ENCODE peak calls at places on chromosomes 3 and 15, in nine cellular contexts. N is HCT116, B is body of pancreas, J is heart left ventricle, W is GM12891, E is GM12892, G is A549, L is ovary, P is transverse colon. R is an unnamed sample.

GRCh38 chr3:113096158-113096893 is 105.5 kb downstream of the GTPBP8 start:
- DNase-seq in N (no peak), B (no peak), J (no peak), W (no peak), E (no peak), G (no peak), L (no peak), P (no peak), R (no peak)

GRCh38 chr3:11452988-11453847 is 181.0 kb downstream of the ATG7 start:
- DNase-seq in N (no peak), B (no peak), J (peak), W (no peak), E (no peak), G (no peak), L (no peak), P (no peak), R (peak)

GRCh38 chr3:182618085-182618732 is 175.1 kb upstream of the ATP11B start:
- DNase-seq in N (no peak), B (no peak), J (no peak), W (no peak), E (no peak), G (peak), L (no peak), P (no peak), R (no peak)

GRCh38 chr15:58212909-58213526 is 74.8 kb downstream of the AQP9 start:
- DNase-seq in N (no peak), B (no peak), J (no peak), W (no peak), E (no peak), G (peak), L (no peak), P (no peak), R (no peak)

GRCh38 chr3:18111702-18112311 is 313.3 kb downstream of the SATB1 start:
- DNase-seq in N (peak), B (no peak), J (no peak), W (peak), E (no peak), G (no peak), L (no peak), P (no peak), R (peak)

GRCh38 chr15:25090073-25090733 is 135.4 kb downstream of the SNRPN start:
- DNase-seq in N (no peak), B (no peak), J (no peak), W (no peak), E (no peak), G (no peak), L (no peak), P (no peak), R (no peak)

GRCh38 chr3:149038322-149038721 is 47.0 kb downstream of the GYG1 start:
- DNase-seq in N (no peak), B (no peak), J (no peak), W (no peak), E (no peak), G (no peak), L (no peak), P (no peak), R (no peak)

GRCh38 chr15:77864211-77865105 is 213.1 kb downstream of the TBC1D2B start:
- DNase-seq in N (no peak), B (no peak), J (peak), W (no peak), E (no peak), G (no peak), L (no peak), P (peak), R (no peak)

GRCh38 chr3:42185044-42185443 is 80.9 kb downstream of the CCK start:
- DNase-seq in N (no peak), B (no peak), J (no peak), W (no peak), E (no peak), G (no peak), L (no peak), P (peak), R (peak)

GRCh38 chr3:4462641-4463040 is 4.4 kb downstream of the SUMF1 start:
- DNase-seq in N (no peak), B (no peak), J (no peak), W (no peak), E (no peak), G (no peak), L (no peak), P (no peak), R (no peak)

GRCh38 chr3:4467522-4467867 is 426 bp upstream of the SUMF1 start:
- DNase-seq in N (no peak), B (no peak), J (no peak), W (no peak), E (no peak), G (no peak), L (no peak), P (no peak), R (no peak)

GRCh38 chr3:4471907-4472306 is 4.8 kb upstream of the SUMF1 start:
- DNase-seq in N (no peak), B (peak), J (no peak), W (no peak), E (no peak), G (no peak), L (no peak), P (no peak), R (no peak)

GRCh38 chr3:4464579-4464978 is 2.5 kb downstream of the SUMF1 start:
- DNase-seq in N (no peak), B (no peak), J (no peak), W (no peak), E (no peak), G (no peak), L (no peak), P (no peak), R (no peak)

GRCh38 chr3:4466783-4467521 is at the start of gene SUMF1:
- DNase-seq in N (peak), B (peak), J (peak), W (peak), E (peak), G (peak), L (peak), P (peak), R (peak)
- TF ChIP-seq POLR2A in N (peak), B (peak), J (peak), W (peak), E (peak), G (peak), L (peak), P (peak), R (peak)

GRCh38 chr3:128075516-128076464 is 23.6 kb downstream of the SEC61A1 start:
- DNase-seq in N (peak), B (peak), J (peak), W (peak), E (peak), G (peak), L (peak), P (peak), R (no peak)
- TF ChIP-seq POLR2A in N (no peak), B (no peak), J (peak), W (no peak), E (no peak), G (no peak), L (no peak), P (no peak), R (no peak)

DNA sequence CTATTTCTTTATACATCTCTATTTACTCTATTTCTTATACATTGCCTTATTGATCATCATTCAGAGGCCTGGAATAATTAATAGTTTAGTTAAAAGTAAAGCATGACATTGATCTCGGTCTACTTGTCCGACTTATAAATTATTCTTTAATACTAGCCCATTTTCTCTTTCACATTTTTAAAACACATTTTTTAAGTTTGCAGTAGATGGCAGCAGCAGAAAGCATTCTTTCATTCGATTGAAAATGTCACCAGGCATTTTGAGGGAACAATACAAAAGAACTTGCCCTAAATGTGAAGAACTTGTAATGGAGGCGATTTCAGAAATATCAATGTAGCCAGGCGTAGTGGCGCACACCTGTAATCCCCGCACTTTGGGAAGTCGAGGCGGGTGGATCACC is 15.5 kb upstream of the MAP3K13 start:
- DNase-seq in N (no peak), B (no peak), J (no peak), W (no peak), E (no peak), G (no peak), L (no peak), P (no peak), R (no peak)
- TF ChIP-seq POLR2A in N (no peak), B (no peak), J (no peak), W (no peak), E (no peak), G (no peak), L (no peak), P (no peak), R (no peak)

GRCh38 chr15:60374628-60375081 is 23.1 kb downstream of the ANXA2 start:
- DNase-seq in N (peak), B (peak), J (no peak), W (no peak), E (no peak), G (peak), L (no peak), P (no peak), R (peak)
- TF ChIP-seq POLR2A in N (no peak), B (no peak), J (no peak), W (no peak), E (no peak), G (no peak), L (no peak), P (no peak), R (no peak)

GRCh38 chr15:99251436-99251821 is at the start of gene LRRC28:
- DNase-seq in N (no peak), B (no peak), J (no peak), W (no peak), E (no peak), G (no peak), L (no peak), P (no peak), R (peak)
- TF ChIP-seq POLR2A in N (peak), B (peak), J (peak), W (no peak), E (peak), G (peak), L (peak), P (peak), R (peak)

DNA sequence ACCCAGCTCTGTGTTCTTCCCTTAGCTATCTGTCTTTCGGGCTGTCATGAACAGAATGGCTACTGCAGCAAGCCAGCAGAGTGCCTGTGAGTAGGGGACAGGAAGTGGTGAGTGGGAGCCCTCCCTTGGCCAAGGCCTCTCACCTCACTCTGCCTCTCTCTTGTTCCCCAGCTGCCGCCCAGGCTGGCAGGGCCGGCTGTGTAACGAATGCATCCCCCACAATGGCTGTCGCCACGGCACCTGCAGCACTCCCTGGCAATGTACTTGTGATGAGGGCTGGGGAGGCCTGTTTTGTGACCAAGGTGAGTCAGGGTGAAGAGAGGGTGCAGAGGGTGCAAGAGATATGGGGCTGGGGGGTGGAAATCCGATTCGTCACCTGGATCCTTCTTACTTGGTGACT is 3.0 kb downstream of the DLL4 start:
- DNase-seq in N (no peak), B (no peak), J (no peak), W (no peak), E (no peak), G (no peak), L (no peak), P (peak), R (no peak)
- TF ChIP-seq POLR2A in N (no peak), B (no peak), J (no peak), W (no peak), E (no peak), G (no peak), L (no peak), P (peak), R (no peak)

GRCh38 chr3:115783938-115784738 is 160.8 kb downstream of the GAP43 start:
- DNase-seq in N (peak), B (peak), J (peak), W (peak), E (peak), G (peak), L (peak), P (peak), R (peak)

GRCh38 chr3:115785782-115786181 is 162.5 kb downstream of the GAP43 start:
- DNase-seq in N (no peak), B (no peak), J (no peak), W (no peak), E (no peak), G (no peak), L (no peak), P (no peak), R (no peak)

GRCh38 chr3:115787818-115788217 is 164.5 kb downstream of the GAP43 start:
- DNase-seq in N (no peak), B (no peak), J (no peak), W (no peak), E (no peak), G (no peak), L (no peak), P (no peak), R (no peak)

GRCh38 chr3:115788921-115789470 is 165.7 kb downstream of the GAP43 start:
- DNase-seq in N (peak), B (no peak), J (no peak), W (no peak), E (no peak), G (peak), L (no peak), P (no peak), R (peak)

GRCh38 chr3:115784739-115785571 is 161.6 kb downstream of the GAP43 start:
- DNase-seq in N (no peak), B (no peak), J (no peak), W (no peak), E (no peak), G (no peak), L (no peak), P (no peak), R (no peak)
- TF ChIP-seq POLR2A in N (no peak), B (no peak), J (no peak), W (no peak), E (no peak), G (no peak), L (no peak), P (no peak), R (no peak)

GRCh38 chr15:51117270-51117669 is 22.6 kb upstream of the TNFAIP8L3 start:
- DNase-seq in N (no peak), B (no peak), J (no peak), W (no peak), E (no peak), G (no peak), L (no peak), P (no peak), R (no peak)

GRCh38 chr15:51126842-51127241 is 32.1 kb upstream of the TNFAIP8L3 start:
- DNase-seq in N (no peak), B (no peak), J (no peak), W (no peak), E (no peak), G (no peak), L (no peak), P (no peak), R (no peak)

GRCh38 chr15:51121631-51122225 is 27.0 kb upstream of the TNFAIP8L3 start:
- DNase-seq in N (no peak), B (no peak), J (no peak), W (no peak), E (no peak), G (no peak), L (no peak), P (no peak), R (no peak)

GRCh38 chr15:51119120-51119519 is 24.4 kb upstream of the TNFAIP8L3 start:
- DNase-seq in N (no peak), B (no peak), J (no peak), W (no peak), E (no peak), G (no peak), L (no peak), P (no peak), R (no peak)

DNA sequence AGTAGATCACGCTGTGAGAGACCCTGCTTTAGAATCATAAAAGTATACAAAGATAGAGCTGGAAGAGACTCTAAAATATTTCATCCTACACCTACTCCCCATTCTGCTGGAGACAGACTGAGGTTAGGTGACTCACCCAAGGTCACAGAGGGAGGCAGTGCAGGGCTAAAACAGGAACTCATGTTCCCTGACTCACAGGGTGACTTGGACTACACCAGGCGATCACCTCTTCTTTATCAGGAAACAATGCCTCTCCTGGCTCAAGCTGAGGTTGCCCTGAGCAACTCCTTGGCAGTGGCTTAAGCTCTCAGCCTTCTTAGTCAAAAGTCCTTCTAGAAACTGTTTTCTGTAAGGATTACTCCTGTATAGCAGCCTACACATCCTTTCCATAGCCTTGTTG is 26.4 kb upstream of the TNFAIP8L3 start:
- DNase-seq in N (peak), B (peak), J (no peak), W (no peak), E (no peak), G (peak), L (peak), P (no peak), R (peak)
- TF ChIP-seq POLR2A in N (no peak), B (no peak), J (no peak), W (no peak), E (no peak), G (no peak), L (no peak), P (no peak), R (no peak)